ENCODE peak calls at places on chromosomes 4 and X, in ten cellular contexts. One of them, this sample, is unnamed.

GRCh38 chr4:66465111-66465510 is 794.8 kb upstream of the EPHA5 start:
- DNase-seq in AG10803: no peak
- DNase-seq in stimulated activated CD4-positive, alpha-beta T cell treated with anti-CD3 and anti-CD28 coated beads, Interleukin-1b, Interleukin-23, amount 100 ng/mL, for 48 hours: no peak
- DNase-seq in progenitor cell of endocrine pancreas: no peak
- DNase-seq in germinal center: no peak
- DNase-seq in body of pancreas: no peak
- DNase-seq in stimulated activated CD8-positive, alpha-beta memory T cell treated with anti-CD3 and anti-CD28 coated beads, Interleukin-12 subunit alpha, Interleukin-12 subunit beta, amount 100 ng/mL, for 1 hour: no peak
- DNase-seq in activated CD8-positive, alpha-beta memory T cell treated with anti-CD3 and anti-CD28 coated beads for 48 hours: no peak
- DNase-seq in Right ventricle myocardium inferior: no peak
- DNase-seq in nephron progenitor cell: no peak
- DNase-seq in this sample: no peak

GRCh38 chr4:41232406-41232805 is 18.1 kb upstream of the APBB2 start:
- DNase-seq in AG10803: no peak
- DNase-seq in stimulated activated CD4-positive, alpha-beta T cell treated with anti-CD3 and anti-CD28 coated beads, Interleukin-1b, Interleukin-23, amount 100 ng/mL, for 48 hours: no peak
- DNase-seq in progenitor cell of endocrine pancreas: no peak
- DNase-seq in germinal center: no peak
- DNase-seq in body of pancreas: no peak
- DNase-seq in stimulated activated CD8-positive, alpha-beta memory T cell treated with anti-CD3 and anti-CD28 coated beads, Interleukin-12 subunit alpha, Interleukin-12 subunit beta, amount 100 ng/mL, for 1 hour: no peak
- DNase-seq in activated CD8-positive, alpha-beta memory T cell treated with anti-CD3 and anti-CD28 coated beads for 48 hours: no peak
- DNase-seq in Right ventricle myocardium inferior: no peak
- DNase-seq in nephron progenitor cell: no peak
- DNase-seq in this sample: no peak

GRCh38 chr4:140755811-140756291 is 334 bp downstream of the TBC1D9 start:
- DNase-seq in AG10803: peak
- DNase-seq in stimulated activated CD4-positive, alpha-beta T cell treated with anti-CD3 and anti-CD28 coated beads, Interleukin-1b, Interleukin-23, amount 100 ng/mL, for 48 hours: no peak
- DNase-seq in progenitor cell of endocrine pancreas: peak
- DNase-seq in germinal center: peak
- DNase-seq in body of pancreas: peak
- DNase-seq in stimulated activated CD8-positive, alpha-beta memory T cell treated with anti-CD3 and anti-CD28 coated beads, Interleukin-12 subunit alpha, Interleukin-12 subunit beta, amount 100 ng/mL, for 1 hour: no peak
- DNase-seq in activated CD8-positive, alpha-beta memory T cell treated with anti-CD3 and anti-CD28 coated beads for 48 hours: no peak
- DNase-seq in Right ventricle myocardium inferior: peak
- DNase-seq in nephron progenitor cell: peak
- DNase-seq in this sample: peak

GRCh38 chr4:24557036-24558022 is 27.0 kb downstream of the DHX15 start:
- DNase-seq in AG10803: peak
- DNase-seq in stimulated activated CD4-positive, alpha-beta T cell treated with anti-CD3 and anti-CD28 coated beads, Interleukin-1b, Interleukin-23, amount 100 ng/mL, for 48 hours: no peak
- DNase-seq in progenitor cell of endocrine pancreas: no peak
- DNase-seq in germinal center: peak
- DNase-seq in body of pancreas: no peak
- DNase-seq in stimulated activated CD8-positive, alpha-beta memory T cell treated with anti-CD3 and anti-CD28 coated beads, Interleukin-12 subunit alpha, Interleukin-12 subunit beta, amount 100 ng/mL, for 1 hour: no peak
- DNase-seq in activated CD8-positive, alpha-beta memory T cell treated with anti-CD3 and anti-CD28 coated beads for 48 hours: no peak
- DNase-seq in Right ventricle myocardium inferior: no peak
- DNase-seq in nephron progenitor cell: no peak
- DNase-seq in this sample: no peak

GRCh38 chr4:61872983-61873382 is 672.9 kb downstream of the ADGRL3 start:
- DNase-seq in AG10803: no peak
- DNase-seq in stimulated activated CD4-positive, alpha-beta T cell treated with anti-CD3 and anti-CD28 coated beads, Interleukin-1b, Interleukin-23, amount 100 ng/mL, for 48 hours: no peak
- DNase-seq in progenitor cell of endocrine pancreas: no peak
- DNase-seq in germinal center: no peak
- DNase-seq in body of pancreas: no peak
- DNase-seq in stimulated activated CD8-positive, alpha-beta memory T cell treated with anti-CD3 and anti-CD28 coated beads, Interleukin-12 subunit alpha, Interleukin-12 subunit beta, amount 100 ng/mL, for 1 hour: no peak
- DNase-seq in activated CD8-positive, alpha-beta memory T cell treated with anti-CD3 and anti-CD28 coated beads for 48 hours: no peak
- DNase-seq in Right ventricle myocardium inferior: no peak
- DNase-seq in nephron progenitor cell: no peak
- DNase-seq in this sample: no peak

GRCh38 chrX:108704839-108705238 is 31.5 kb downstream of the IRS4 start:
- DNase-seq in AG10803: no peak
- DNase-seq in stimulated activated CD4-positive, alpha-beta T cell treated with anti-CD3 and anti-CD28 coated beads, Interleukin-1b, Interleukin-23, amount 100 ng/mL, for 48 hours: no peak
- DNase-seq in progenitor cell of endocrine pancreas: no peak
- DNase-seq in germinal center: no peak
- DNase-seq in body of pancreas: no peak
- DNase-seq in stimulated activated CD8-positive, alpha-beta memory T cell treated with anti-CD3 and anti-CD28 coated beads, Interleukin-12 subunit alpha, Interleukin-12 subunit beta, amount 100 ng/mL, for 1 hour: no peak
- DNase-seq in activated CD8-positive, alpha-beta memory T cell treated with anti-CD3 and anti-CD28 coated beads for 48 hours: no peak
- DNase-seq in Right ventricle myocardium inferior: no peak
- DNase-seq in nephron progenitor cell: no peak
- DNase-seq in this sample: no peak

GRCh38 chrX:134236690-134237362 is at the start of gene CCDC160:
- DNase-seq in AG10803: no peak
- DNase-seq in stimulated activated CD4-positive, alpha-beta T cell treated with anti-CD3 and anti-CD28 coated beads, Interleukin-1b, Interleukin-23, amount 100 ng/mL, for 48 hours: peak
- DNase-seq in progenitor cell of endocrine pancreas: peak
- DNase-seq in germinal center: no peak
- DNase-seq in body of pancreas: peak
- DNase-seq in stimulated activated CD8-positive, alpha-beta memory T cell treated with anti-CD3 and anti-CD28 coated beads, Interleukin-12 subunit alpha, Interleukin-12 subunit beta, amount 100 ng/mL, for 1 hour: no peak
- DNase-seq in activated CD8-positive, alpha-beta memory T cell treated with anti-CD3 and anti-CD28 coated beads for 48 hours: no peak
- DNase-seq in Right ventricle myocardium inferior: peak
- DNase-seq in nephron progenitor cell: peak
- DNase-seq in this sample: peak

GRCh38 chr4:876780-877179 is 50.9 kb upstream of the CPLX1 start:
- DNase-seq in AG10803: no peak
- DNase-seq in stimulated activated CD4-positive, alpha-beta T cell treated with anti-CD3 and anti-CD28 coated beads, Interleukin-1b, Interleukin-23, amount 100 ng/mL, for 48 hours: no peak
- DNase-seq in progenitor cell of endocrine pancreas: no peak
- DNase-seq in germinal center: no peak
- DNase-seq in body of pancreas: no peak
- DNase-seq in stimulated activated CD8-positive, alpha-beta memory T cell treated with anti-CD3 and anti-CD28 coated beads, Interleukin-12 subunit alpha, Interleukin-12 subunit beta, amount 100 ng/mL, for 1 hour: no peak
- DNase-seq in activated CD8-positive, alpha-beta memory T cell treated with anti-CD3 and anti-CD28 coated beads for 48 hours: no peak
- DNase-seq in Right ventricle myocardium inferior: no peak
- DNase-seq in nephron progenitor cell: peak
- DNase-seq in this sample: peak

GRCh38 chr4:37827030-37827705 is 682 bp downstream of the PGM2 start:
- DNase-seq in AG10803: no peak
- DNase-seq in stimulated activated CD4-positive, alpha-beta T cell treated with anti-CD3 and anti-CD28 coated beads, Interleukin-1b, Interleukin-23, amount 100 ng/mL, for 48 hours: no peak
- DNase-seq in progenitor cell of endocrine pancreas: peak
- DNase-seq in germinal center: no peak
- DNase-seq in body of pancreas: no peak
- DNase-seq in stimulated activated CD8-positive, alpha-beta memory T cell treated with anti-CD3 and anti-CD28 coated beads, Interleukin-12 subunit alpha, Interleukin-12 subunit beta, amount 100 ng/mL, for 1 hour: no peak
- DNase-seq in activated CD8-positive, alpha-beta memory T cell treated with anti-CD3 and anti-CD28 coated beads for 48 hours: peak
- DNase-seq in Right ventricle myocardium inferior: peak
- DNase-seq in nephron progenitor cell: no peak
- DNase-seq in this sample: no peak

GRCh38 chr4:87399148-87399547 is 8.2 kb upstream of the HSD17B11 start:
- DNase-seq in AG10803: no peak
- DNase-seq in stimulated activated CD4-positive, alpha-beta T cell treated with anti-CD3 and anti-CD28 coated beads, Interleukin-1b, Interleukin-23, amount 100 ng/mL, for 48 hours: no peak
- DNase-seq in progenitor cell of endocrine pancreas: no peak
- DNase-seq in germinal center: no peak
- DNase-seq in body of pancreas: peak
- DNase-seq in stimulated activated CD8-positive, alpha-beta memory T cell treated with anti-CD3 and anti-CD28 coated beads, Interleukin-12 subunit alpha, Interleukin-12 subunit beta, amount 100 ng/mL, for 1 hour: no peak
- DNase-seq in activated CD8-positive, alpha-beta memory T cell treated with anti-CD3 and anti-CD28 coated beads for 48 hours: no peak
- DNase-seq in Right ventricle myocardium inferior: no peak
- DNase-seq in nephron progenitor cell: peak
- DNase-seq in this sample: peak

GRCh38 chr4:101527186-101527585 is 179.9 kb upstream of the PPP3CA start:
- DNase-seq in AG10803: no peak
- DNase-seq in stimulated activated CD4-positive, alpha-beta T cell treated with anti-CD3 and anti-CD28 coated beads, Interleukin-1b, Interleukin-23, amount 100 ng/mL, for 48 hours: peak
- DNase-seq in progenitor cell of endocrine pancreas: no peak
- DNase-seq in germinal center: no peak
- DNase-seq in body of pancreas: no peak
- DNase-seq in stimulated activated CD8-positive, alpha-beta memory T cell treated with anti-CD3 and anti-CD28 coated beads, Interleukin-12 subunit alpha, Interleukin-12 subunit beta, amount 100 ng/mL, for 1 hour: peak
- DNase-seq in activated CD8-positive, alpha-beta memory T cell treated with anti-CD3 and anti-CD28 coated beads for 48 hours: no peak
- DNase-seq in Right ventricle myocardium inferior: no peak
- DNase-seq in nephron progenitor cell: no peak
- DNase-seq in this sample: no peak

GRCh38 chr4:164924670-164925238 is 47.8 kb downstream of the APELA start:
- DNase-seq in AG10803: peak
- DNase-seq in stimulated activated CD4-positive, alpha-beta T cell treated with anti-CD3 and anti-CD28 coated beads, Interleukin-1b, Interleukin-23, amount 100 ng/mL, for 48 hours: no peak
- DNase-seq in progenitor cell of endocrine pancreas: no peak
- DNase-seq in germinal center: no peak
- DNase-seq in body of pancreas: no peak
- DNase-seq in stimulated activated CD8-positive, alpha-beta memory T cell treated with anti-CD3 and anti-CD28 coated beads, Interleukin-12 subunit alpha, Interleukin-12 subunit beta, amount 100 ng/mL, for 1 hour: no peak
- DNase-seq in activated CD8-positive, alpha-beta memory T cell treated with anti-CD3 and anti-CD28 coated beads for 48 hours: no peak
- DNase-seq in Right ventricle myocardium inferior: no peak
- DNase-seq in nephron progenitor cell: no peak
- DNase-seq in this sample: no peak

GRCh38 chr4:23889814-23890269 is at the start of gene PPARGC1A:
- DNase-seq in AG10803: no peak
- DNase-seq in stimulated activated CD4-positive, alpha-beta T cell treated with anti-CD3 and anti-CD28 coated beads, Interleukin-1b, Interleukin-23, amount 100 ng/mL, for 48 hours: no peak
- DNase-seq in progenitor cell of endocrine pancreas: peak
- DNase-seq in germinal center: peak
- DNase-seq in body of pancreas: peak
- DNase-seq in stimulated activated CD8-positive, alpha-beta memory T cell treated with anti-CD3 and anti-CD28 coated beads, Interleukin-12 subunit alpha, Interleukin-12 subunit beta, amount 100 ng/mL, for 1 hour: no peak
- DNase-seq in activated CD8-positive, alpha-beta memory T cell treated with anti-CD3 and anti-CD28 coated beads for 48 hours: no peak
- DNase-seq in Right ventricle myocardium inferior: peak
- DNase-seq in nephron progenitor cell: peak
- DNase-seq in this sample: no peak

GRCh38 chr4:2042207-2042946 is 16.8 kb upstream of the NAT8L start:
- DNase-seq in AG10803: no peak
- DNase-seq in stimulated activated CD4-positive, alpha-beta T cell treated with anti-CD3 and anti-CD28 coated beads, Interleukin-1b, Interleukin-23, amount 100 ng/mL, for 48 hours: no peak
- DNase-seq in progenitor cell of endocrine pancreas: no peak
- DNase-seq in germinal center: peak
- DNase-seq in body of pancreas: no peak
- DNase-seq in stimulated activated CD8-positive, alpha-beta memory T cell treated with anti-CD3 and anti-CD28 coated beads, Interleukin-12 subunit alpha, Interleukin-12 subunit beta, amount 100 ng/mL, for 1 hour: no peak
- DNase-seq in activated CD8-positive, alpha-beta memory T cell treated with anti-CD3 and anti-CD28 coated beads for 48 hours: no peak
- DNase-seq in Right ventricle myocardium inferior: peak
- DNase-seq in nephron progenitor cell: peak
- DNase-seq in this sample: peak

This sample was measured in H7.